ENCODE peak calls at places on chromosomes 3 and 15, in nine cellular contexts. Z is H54, T is ACHN, C is tibial nerve, W is H9, H is NT2/D1, N is GDM1, U is choroid plexus epithelial cell, B is thyroid gland. F is an unnamed sample.

GRCh38 chr3:150253622-150254021 is 154.5 kb upstream of the TSC22D2 start:
- DNase-seq in B (peak; percentile 31), W (no peak), N (peak; percentile 65), T (no peak), Z (no peak), U (no peak), H (no peak), C (no peak), F (no peak)

GRCh38 chr15:42619641-42620371 is 44.4 kb downstream of the STARD9 start:
- DNase-seq in Z (no peak), U (no peak), T (no peak), H (peak; percentile 81), C (no peak), N (no peak), B (no peak), W (peak; percentile 87), F (no peak)

GRCh38 chr3:194166682-194167479 is 30.9 kb downstream of the HES1 start:
- DNase-seq in B (peak; percentile 59), C (no peak), W (no peak), H (no peak), N (no peak), Z (no peak), T (no peak), U (no peak), F (no peak)

GRCh38 chr15:69807752-69808151 is 290.0 kb downstream of the TLE3 start:
- DNase-seq in C (no peak), B (no peak), T (peak; percentile 8), N (no peak), W (no peak), H (no peak), U (peak; percentile 63), Z (peak; percentile 51), F (no peak)

GRCh38 chr3:132659370-132660055 is at the start of gene ACAD11:
- DNase-seq in B (peak; percentile 84), Z (peak; percentile 49), H (peak; percentile 30), C (peak; percentile 56), W (peak; percentile 76), T (peak; percentile 68), N (peak; percentile 32), U (peak; percentile 73), F (peak; percentile 39)

GRCh38 chr3:61829301-61830110 is 268.1 kb downstream of the PTPRG start:
- DNase-seq in H (no peak), U (no peak), N (no peak), Z (no peak), W (no peak), T (no peak), C (no peak), B (no peak), F (no peak)

GRCh38 chr15:70244978-70245542 is 147.3 kb upstream of the TLE3 start:
- DNase-seq in N (no peak), C (no peak), B (no peak), H (no peak), T (no peak), W (no peak), U (no peak), Z (no peak), F (no peak)

GRCh38 chr15:38745136-38745535 is 180.5 kb upstream of the RASGRP1 start:
- DNase-seq in C (no peak), Z (no peak), W (no peak), T (no peak), N (no peak), B (no peak), U (no peak), H (no peak), F (no peak)

GRCh38 chr15:88989578-88989977 is 76.4 kb upstream of the MFGE8 start:
- DNase-seq in W (no peak), U (peak; percentile 39), H (no peak), C (no peak), T (peak; percentile 28), N (no peak), Z (no peak), B (no peak), F (no peak)

GRCh38 chr3:144361002-144361401 is 389.4 kb downstream of the DIPK2A start:
- DNase-seq in U (no peak), Z (no peak), H (no peak), W (no peak), T (no peak), C (no peak), B (no peak), N (no peak), F (no peak)

GRCh38 chr3:111650378-111651275 is 55.5 kb upstream of the ZBED2 start:
- DNase-seq in T (no peak), W (no peak), U (no peak), H (no peak), Z (no peak), B (no peak), C (no peak), N (no peak), F (no peak)

GRCh38 chr3:14377838-14378169 is 24.6 kb upstream of the SLC6A6 start:
- DNase-seq in T (no peak), B (no peak), C (no peak), H (no peak), Z (no peak), N (peak; percentile 66), W (no peak), U (no peak), F (peak; percentile 72)

GRCh38 chr3:165814380-165814779 is 22.8 kb downstream of the BCHE start:
- DNase-seq in W (no peak), Z (no peak), H (no peak), C (no peak), U (no peak), B (no peak), N (no peak), T (peak; percentile 34), F (no peak)

GRCh38 chr3:12750223-12750622 is 8.8 kb downstream of the TMEM40 start:
- DNase-seq in Z (peak; percentile 47), C (no peak), H (no peak), W (no peak), N (no peak), U (peak; percentile 76), T (peak; percentile 81), B (peak; percentile 61), F (no peak)

GRCh38 chr15:25847066-25847465 is 16.1 kb downstream of the ATP10A start:
- DNase-seq in T (no peak), Z (no peak), N (no peak), W (no peak), C (no peak), H (no peak), U (no peak), B (no peak), F (no peak)

GRCh38 chr3:37765591-37766219 is 96.0 kb upstream of the CTDSPL start:
- DNase-seq in U (peak; percentile 78), N (no peak), C (peak; percentile 56), W (no peak), T (no peak), H (no peak), Z (no peak), B (peak; percentile 67), F (no peak)

GRCh38 chr3:151011427-151011826 is 38.9 kb upstream of the CLRN1 start:
- DNase-seq in N (no peak), W (no peak), Z (no peak), U (peak; percentile 30), B (peak; percentile 6), H (no peak), C (no peak), T (no peak), F (no peak)

F was measured in GF-D8.